ENCODE peak calls at places on chromosome 2, in five cellular contexts. One of them, this sample, is unnamed.

GRCh38 chr2:20422679-20423271 is 24.1 kb upstream of the RHOB start:
- DNase-seq in stimulated activated effector memory CD8-positive, alpha-beta T cell treated with anti-CD3 and anti-CD28 coated beads, Interleukin-12 subunit alpha, Interleukin-12 subunit beta, amount 100 ng/mL, for 72 hours: no peak
- DNase-seq in epithelial cell of esophagus: peak; percentile 46
- DNase-seq in Right ventricle myocardium superior: peak; percentile 50
- DNase-seq in choroid plexus epithelial cell: peak; percentile 83
- DNase-seq in this sample: no peak

GRCh38 chr2:30206461-30207430 is 24.6 kb upstream of the LBH start:
- DNase-seq in epithelial cell of esophagus: no peak
- DNase-seq in Right ventricle myocardium superior: no peak
- DNase-seq in choroid plexus epithelial cell: peak; percentile 12
- DNase-seq in stimulated activated effector memory CD8-positive, alpha-beta T cell treated with anti-CD3 and anti-CD28 coated beads, Interleukin-12 subunit alpha, Interleukin-12 subunit beta, amount 100 ng/mL, for 72 hours: no peak
- DNase-seq in this sample: no peak

GRCh38 chr2:148650881-148651280 is 6.3 kb downstream of the EPC2 start:
- DNase-seq in choroid plexus epithelial cell: no peak
- DNase-seq in stimulated activated effector memory CD8-positive, alpha-beta T cell treated with anti-CD3 and anti-CD28 coated beads, Interleukin-12 subunit alpha, Interleukin-12 subunit beta, amount 100 ng/mL, for 72 hours: no peak
- DNase-seq in Right ventricle myocardium superior: no peak
- DNase-seq in epithelial cell of esophagus: peak; percentile 26
- DNase-seq in this sample: no peak

GRCh38 chr2:9819551-9819950 is 23.7 kb upstream of the TAF1B start:
- DNase-seq in choroid plexus epithelial cell: no peak
- DNase-seq in stimulated activated effector memory CD8-positive, alpha-beta T cell treated with anti-CD3 and anti-CD28 coated beads, Interleukin-12 subunit alpha, Interleukin-12 subunit beta, amount 100 ng/mL, for 72 hours: no peak
- DNase-seq in epithelial cell of esophagus: no peak
- DNase-seq in Right ventricle myocardium superior: no peak
- DNase-seq in this sample: no peak

GRCh38 chr2:97067279-97068004 is 27.2 kb downstream of the FAHD2B start:
- DNase-seq in stimulated activated effector memory CD8-positive, alpha-beta T cell treated with anti-CD3 and anti-CD28 coated beads, Interleukin-12 subunit alpha, Interleukin-12 subunit beta, amount 100 ng/mL, for 72 hours: no peak
- DNase-seq in epithelial cell of esophagus: no peak
- DNase-seq in choroid plexus epithelial cell: no peak
- DNase-seq in Right ventricle myocardium superior: no peak
- DNase-seq in this sample: no peak

GRCh38 chr2:8229546-8229986 is 452.3 kb upstream of the ID2 start:
- DNase-seq in epithelial cell of esophagus: no peak
- DNase-seq in choroid plexus epithelial cell: peak; percentile 68
- DNase-seq in Right ventricle myocardium superior: peak; percentile 77
- DNase-seq in stimulated activated effector memory CD8-positive, alpha-beta T cell treated with anti-CD3 and anti-CD28 coated beads, Interleukin-12 subunit alpha, Interleukin-12 subunit beta, amount 100 ng/mL, for 72 hours: peak; percentile 14
- DNase-seq in this sample: no peak

GRCh38 chr2:12805032-12805431 is 88.3 kb downstream of the TRIB2 start:
- DNase-seq in stimulated activated effector memory CD8-positive, alpha-beta T cell treated with anti-CD3 and anti-CD28 coated beads, Interleukin-12 subunit alpha, Interleukin-12 subunit beta, amount 100 ng/mL, for 72 hours: no peak
- DNase-seq in choroid plexus epithelial cell: no peak
- DNase-seq in Right ventricle myocardium superior: no peak
- DNase-seq in epithelial cell of esophagus: no peak
- DNase-seq in this sample: no peak

GRCh38 chr2:68368657-68369339 is 3.7 kb downstream of the PLEK start:
- DNase-seq in stimulated activated effector memory CD8-positive, alpha-beta T cell treated with anti-CD3 and anti-CD28 coated beads, Interleukin-12 subunit alpha, Interleukin-12 subunit beta, amount 100 ng/mL, for 72 hours: no peak
- DNase-seq in choroid plexus epithelial cell: peak; percentile 45
- DNase-seq in Right ventricle myocardium superior: no peak
- DNase-seq in epithelial cell of esophagus: peak; percentile 82
- DNase-seq in this sample: no peak

GRCh38 chr2:43824951-43825493 is 13.6 kb downstream of the ABCG5 start:
- DNase-seq in choroid plexus epithelial cell: no peak
- DNase-seq in Right ventricle myocardium superior: no peak
- DNase-seq in epithelial cell of esophagus: no peak
- DNase-seq in stimulated activated effector memory CD8-positive, alpha-beta T cell treated with anti-CD3 and anti-CD28 coated beads, Interleukin-12 subunit alpha, Interleukin-12 subunit beta, amount 100 ng/mL, for 72 hours: no peak
- DNase-seq in this sample: no peak

GRCh38 chr2:16318474-16319195 is 347.0 kb downstream of the CYRIA start:
- DNase-seq in epithelial cell of esophagus: no peak
- DNase-seq in Right ventricle myocardium superior: no peak
- DNase-seq in stimulated activated effector memory CD8-positive, alpha-beta T cell treated with anti-CD3 and anti-CD28 coated beads, Interleukin-12 subunit alpha, Interleukin-12 subunit beta, amount 100 ng/mL, for 72 hours: no peak
- DNase-seq in choroid plexus epithelial cell: no peak
- DNase-seq in this sample: no peak

GRCh38 chr2:84801816-84802215 is 79.1 kb downstream of the TRABD2A start:
- DNase-seq in Right ventricle myocardium superior: no peak
- DNase-seq in choroid plexus epithelial cell: no peak
- DNase-seq in epithelial cell of esophagus: no peak
- DNase-seq in stimulated activated effector memory CD8-positive, alpha-beta T cell treated with anti-CD3 and anti-CD28 coated beads, Interleukin-12 subunit alpha, Interleukin-12 subunit beta, amount 100 ng/mL, for 72 hours: no peak
- DNase-seq in this sample: no peak

GRCh38 chr2:175187378-175187777 is 5.9 kb upstream of the ATP5MC3 start:
- DNase-seq in epithelial cell of esophagus: peak; percentile 44
- DNase-seq in Right ventricle myocardium superior: no peak
- DNase-seq in stimulated activated effector memory CD8-positive, alpha-beta T cell treated with anti-CD3 and anti-CD28 coated beads, Interleukin-12 subunit alpha, Interleukin-12 subunit beta, amount 100 ng/mL, for 72 hours: no peak
- DNase-seq in choroid plexus epithelial cell: peak; percentile 56
- DNase-seq in this sample: no peak

GRCh38 chr2:234840336-234840735 is 111.5 kb upstream of the SH3BP4 start:
- DNase-seq in epithelial cell of esophagus: peak; percentile 74
- DNase-seq in Right ventricle myocardium superior: no peak
- DNase-seq in stimulated activated effector memory CD8-positive, alpha-beta T cell treated with anti-CD3 and anti-CD28 coated beads, Interleukin-12 subunit alpha, Interleukin-12 subunit beta, amount 100 ng/mL, for 72 hours: no peak
- DNase-seq in choroid plexus epithelial cell: peak; percentile 99
- DNase-seq in this sample: no peak

GRCh38 chr2:172972005-172972619 is 103.5 kb upstream of the MAP3K20 start:
- DNase-seq in choroid plexus epithelial cell: peak; percentile 72
- DNase-seq in stimulated activated effector memory CD8-positive, alpha-beta T cell treated with anti-CD3 and anti-CD28 coated beads, Interleukin-12 subunit alpha, Interleukin-12 subunit beta, amount 100 ng/mL, for 72 hours: peak; percentile 8
- DNase-seq in Right ventricle myocardium superior: peak; percentile 56
- DNase-seq in epithelial cell of esophagus: peak; percentile 71
- DNase-seq in this sample: peak; percentile 23

GRCh38 chr2:217746741-217747287 is 256.0 kb downstream of the TNS1 start:
- DNase-seq in epithelial cell of esophagus: no peak
- DNase-seq in stimulated activated effector memory CD8-positive, alpha-beta T cell treated with anti-CD3 and anti-CD28 coated beads, Interleukin-12 subunit alpha, Interleukin-12 subunit beta, amount 100 ng/mL, for 72 hours: no peak
- DNase-seq in Right ventricle myocardium superior: no peak
- DNase-seq in choroid plexus epithelial cell: peak; percentile 6
- DNase-seq in this sample: no peak

GRCh38 chr2:136510244-136510643 is 255.1 kb upstream of the THSD7B start:
- DNase-seq in choroid plexus epithelial cell: no peak
- DNase-seq in epithelial cell of esophagus: no peak
- DNase-seq in stimulated activated effector memory CD8-positive, alpha-beta T cell treated with anti-CD3 and anti-CD28 coated beads, Interleukin-12 subunit alpha, Interleukin-12 subunit beta, amount 100 ng/mL, for 72 hours: no peak
- DNase-seq in Right ventricle myocardium superior: no peak
- DNase-seq in this sample: no peak

GRCh38 chr2:240503848-240504247 is 53.9 kb downstream of the ANKMY1 start:
- DNase-seq in Right ventricle myocardium superior: no peak
- DNase-seq in choroid plexus epithelial cell: no peak
- DNase-seq in stimulated activated effector memory CD8-positive, alpha-beta T cell treated with anti-CD3 and anti-CD28 coated beads, Interleukin-12 subunit alpha, Interleukin-12 subunit beta, amount 100 ng/mL, for 72 hours: no peak
- DNase-seq in epithelial cell of esophagus: no peak
- DNase-seq in this sample: no peak

GRCh38 chr2:111202266-111203040 is 81.7 kb downstream of the BCL2L11 start:
- DNase-seq in Right ventricle myocardium superior: no peak
- DNase-seq in stimulated activated effector memory CD8-positive, alpha-beta T cell treated with anti-CD3 and anti-CD28 coated beads, Interleukin-12 subunit alpha, Interleukin-12 subunit beta, amount 100 ng/mL, for 72 hours: no peak
- DNase-seq in epithelial cell of esophagus: peak; percentile 75
- DNase-seq in choroid plexus epithelial cell: peak; percentile 59
- DNase-seq in this sample: no peak

GRCh38 chr2:6986251-6986893 is 69.2 kb downstream of the RNF144A start:
- DNase-seq in stimulated activated effector memory CD8-positive, alpha-beta T cell treated with anti-CD3 and anti-CD28 coated beads, Interleukin-12 subunit alpha, Interleukin-12 subunit beta, amount 100 ng/mL, for 72 hours: no peak
- DNase-seq in epithelial cell of esophagus: no peak
- DNase-seq in Right ventricle myocardium superior: no peak
- DNase-seq in choroid plexus epithelial cell: peak; percentile 20
- DNase-seq in this sample: no peak

GRCh38 chr2:98474979-98475632 is 30.4 kb downstream of the INPP4A start:
- DNase-seq in choroid plexus epithelial cell: no peak
- DNase-seq in Right ventricle myocardium superior: no peak
- DNase-seq in stimulated activated effector memory CD8-positive, alpha-beta T cell treated with anti-CD3 and anti-CD28 coated beads, Interleukin-12 subunit alpha, Interleukin-12 subunit beta, amount 100 ng/mL, for 72 hours: no peak
- DNase-seq in epithelial cell of esophagus: no peak
- DNase-seq in this sample: no peak

GRCh38 chr2:240569998-240570530 is 1.8 kb downstream of the RNPEPL1 start:
- DNase-seq in epithelial cell of esophagus: no peak
- DNase-seq in choroid plexus epithelial cell: no peak
- DNase-seq in stimulated activated effector memory CD8-positive, alpha-beta T cell treated with anti-CD3 and anti-CD28 coated beads, Interleukin-12 subunit alpha, Interleukin-12 subunit beta, amount 100 ng/mL, for 72 hours: no peak
- DNase-seq in Right ventricle myocardium superior: peak; percentile 33
- DNase-seq in this sample: no peak

GRCh38 chr2:98463988-98464771 is 19.5 kb downstream of the INPP4A start:
- DNase-seq in stimulated activated effector memory CD8-positive, alpha-beta T cell treated with anti-CD3 and anti-CD28 coated beads, Interleukin-12 subunit alpha, Interleukin-12 subunit beta, amount 100 ng/mL, for 72 hours: no peak
- DNase-seq in epithelial cell of esophagus: no peak
- DNase-seq in choroid plexus epithelial cell: no peak
- DNase-seq in Right ventricle myocardium superior: no peak
- DNase-seq in this sample: peak; percentile 45

GRCh38 chr2:235510305-235510704 is 16.5 kb downstream of the AGAP1 start:
- DNase-seq in Right ventricle myocardium superior: no peak
- DNase-seq in choroid plexus epithelial cell: no peak
- DNase-seq in epithelial cell of esophagus: no peak
- DNase-seq in stimulated activated effector memory CD8-positive, alpha-beta T cell treated with anti-CD3 and anti-CD28 coated beads, Interleukin-12 subunit alpha, Interleukin-12 subunit beta, amount 100 ng/mL, for 72 hours: no peak
- DNase-seq in this sample: no peak

GRCh38 chr2:145123606-145124005 is 603.7 kb upstream of the ZEB2 start:
- DNase-seq in Right ventricle myocardium superior: peak; percentile 71
- DNase-seq in choroid plexus epithelial cell: no peak
- DNase-seq in stimulated activated effector memory CD8-positive, alpha-beta T cell treated with anti-CD3 and anti-CD28 coated beads, Interleukin-12 subunit alpha, Interleukin-12 subunit beta, amount 100 ng/mL, for 72 hours: no peak
- DNase-seq in epithelial cell of esophagus: peak; percentile 11
- DNase-seq in this sample: no peak

GRCh38 chr2:46481541-46482193 is 2.3 kb downstream of the TMEM247 start:
- DNase-seq in epithelial cell of esophagus: peak; percentile 79
- DNase-seq in stimulated activated effector memory CD8-positive, alpha-beta T cell treated with anti-CD3 and anti-CD28 coated beads, Interleukin-12 subunit alpha, Interleukin-12 subunit beta, amount 100 ng/mL, for 72 hours: no peak
- DNase-seq in choroid plexus epithelial cell: peak; percentile 78
- DNase-seq in Right ventricle myocardium superior: no peak
- DNase-seq in this sample: no peak

GRCh38 chr2:68193144-68193543 is 35.5 kb downstream of the PNO1 start:
- DNase-seq in Right ventricle myocardium superior: no peak
- DNase-seq in stimulated activated effector memory CD8-positive, alpha-beta T cell treated with anti-CD3 and anti-CD28 coated beads, Interleukin-12 subunit alpha, Interleukin-12 subunit beta, amount 100 ng/mL, for 72 hours: no peak
- DNase-seq in choroid plexus epithelial cell: peak; percentile 37
- DNase-seq in epithelial cell of esophagus: no peak
- DNase-seq in this sample: no peak

GRCh38 chr2:176556383-176556782 is 287.1 kb downstream of the MTX2 start:
- DNase-seq in stimulated activated effector memory CD8-positive, alpha-beta T cell treated with anti-CD3 and anti-CD28 coated beads, Interleukin-12 subunit alpha, Interleukin-12 subunit beta, amount 100 ng/mL, for 72 hours: no peak
- DNase-seq in epithelial cell of esophagus: no peak
- DNase-seq in Right ventricle myocardium superior: no peak
- DNase-seq in choroid plexus epithelial cell: no peak
- DNase-seq in this sample: no peak

GRCh38 chr2:54644236-54644635 is 79.2 kb upstream of the EML6 start:
- DNase-seq in stimulated activated effector memory CD8-positive, alpha-beta T cell treated with anti-CD3 and anti-CD28 coated beads, Interleukin-12 subunit alpha, Interleukin-12 subunit beta, amount 100 ng/mL, for 72 hours: no peak
- DNase-seq in choroid plexus epithelial cell: no peak
- DNase-seq in Right ventricle myocardium superior: no peak
- DNase-seq in epithelial cell of esophagus: no peak
- DNase-seq in this sample: no peak

GRCh38 chr2:209321076-209321475 is 102.8 kb upstream of the MAP2 start:
- DNase-seq in epithelial cell of esophagus: peak; percentile 49
- DNase-seq in stimulated activated effector memory CD8-positive, alpha-beta T cell treated with anti-CD3 and anti-CD28 coated beads, Interleukin-12 subunit alpha, Interleukin-12 subunit beta, amount 100 ng/mL, for 72 hours: no peak
- DNase-seq in choroid plexus epithelial cell: peak; percentile 60
- DNase-seq in Right ventricle myocardium superior: no peak
- DNase-seq in this sample: no peak

GRCh38 chr2:84830095-84830494 is 50.8 kb downstream of the TRABD2A start:
- DNase-seq in Right ventricle myocardium superior: peak; percentile 58
- DNase-seq in choroid plexus epithelial cell: peak; percentile 54
- DNase-seq in stimulated activated effector memory CD8-positive, alpha-beta T cell treated with anti-CD3 and anti-CD28 coated beads, Interleukin-12 subunit alpha, Interleukin-12 subunit beta, amount 100 ng/mL, for 72 hours: no peak
- DNase-seq in epithelial cell of esophagus: peak; percentile 17
- DNase-seq in this sample: no peak

GRCh38 chr2:237714690-237715458 is 83.7 kb upstream of the RBM44 start:
- DNase-seq in stimulated activated effector memory CD8-positive, alpha-beta T cell treated with anti-CD3 and anti-CD28 coated beads, Interleukin-12 subunit alpha, Interleukin-12 subunit beta, amount 100 ng/mL, for 72 hours: no peak
- DNase-seq in Right ventricle myocardium superior: no peak
- DNase-seq in choroid plexus epithelial cell: peak; percentile 64
- DNase-seq in epithelial cell of esophagus: peak; percentile 68
- DNase-seq in this sample: no peak

GRCh38 chr2:1686784-1687105 is 57.6 kb downstream of the PXDN start:
- DNase-seq in epithelial cell of esophagus: no peak
- DNase-seq in Right ventricle myocardium superior: no peak
- DNase-seq in choroid plexus epithelial cell: peak; percentile 88
- DNase-seq in stimulated activated effector memory CD8-positive, alpha-beta T cell treated with anti-CD3 and anti-CD28 coated beads, Interleukin-12 subunit alpha, Interleukin-12 subunit beta, amount 100 ng/mL, for 72 hours: no peak
- DNase-seq in this sample: no peak

GRCh38 chr2:196336206-196336605 is 164.8 kb upstream of the STK17B start:
- DNase-seq in choroid plexus epithelial cell: peak; percentile 71
- DNase-seq in epithelial cell of esophagus: no peak
- DNase-seq in stimulated activated effector memory CD8-positive, alpha-beta T cell treated with anti-CD3 and anti-CD28 coated beads, Interleukin-12 subunit alpha, Interleukin-12 subunit beta, amount 100 ng/mL, for 72 hours: no peak
- DNase-seq in Right ventricle myocardium superior: no peak
- DNase-seq in this sample: no peak

GRCh38 chr2:67566958-67567635 is 170.0 kb downstream of the ETAA1 start:
- DNase-seq in epithelial cell of esophagus: no peak
- DNase-seq in choroid plexus epithelial cell: no peak
- DNase-seq in stimulated activated effector memory CD8-positive, alpha-beta T cell treated with anti-CD3 and anti-CD28 coated beads, Interleukin-12 subunit alpha, Interleukin-12 subunit beta, amount 100 ng/mL, for 72 hours: no peak
- DNase-seq in Right ventricle myocardium superior: no peak
- DNase-seq in this sample: no peak

GRCh38 chr2:232666051-232666805 is 30.9 kb upstream of the GIGYF2 start:
- DNase-seq in epithelial cell of esophagus: peak; percentile 23
- DNase-seq in Right ventricle myocardium superior: no peak
- DNase-seq in choroid plexus epithelial cell: no peak
- DNase-seq in stimulated activated effector memory CD8-positive, alpha-beta T cell treated with anti-CD3 and anti-CD28 coated beads, Interleukin-12 subunit alpha, Interleukin-12 subunit beta, amount 100 ng/mL, for 72 hours: no peak
- DNase-seq in this sample: no peak

GRCh38 chr2:505931-506330 is 171.3 kb downstream of the TMEM18 start:
- DNase-seq in choroid plexus epithelial cell: no peak
- DNase-seq in epithelial cell of esophagus: no peak
- DNase-seq in Right ventricle myocardium superior: no peak
- DNase-seq in stimulated activated effector memory CD8-positive, alpha-beta T cell treated with anti-CD3 and anti-CD28 coated beads, Interleukin-12 subunit alpha, Interleukin-12 subunit beta, amount 100 ng/mL, for 72 hours: no peak
- DNase-seq in this sample: no peak

This sample was measured in B cell.